ENCODE peak calls at places on chromosomes 2 and 18, in four cellular contexts. U is HepG2, G is GM12878, S is WTC11. Q is an unnamed sample.
A peak's percentile ranks its signal among the peaks of the same experiment; 100 is the strongest.

GRCh38 chr2:15965564-15966019 is 25.2 kb downstream of the MYCN start:
- DNase-seq in U (no peak), G (no peak), S (no peak), Q (no peak)

GRCh38 chr2:234679766-234680687 is 183.1 kb upstream of the ARL4C start:
- DNase-seq in U (peak; percentile 98), G (no peak), S (no peak), Q (no peak)

GRCh38 chr18:69400253-69400975 is at the start of gene DOK6:
- DNase-seq in U (peak; percentile 84), G (no peak), S (peak; percentile 67), Q (no peak)

GRCh38 chr2:97869722-97870346 is 125.9 kb downstream of the TMEM131 start:
- DNase-seq in U (no peak), G (no peak), S (no peak), Q (no peak)

GRCh38 chr2:183995632-183996031 is 602.7 kb upstream of the ZNF804A start:
- DNase-seq in U (no peak), G (no peak), S (no peak), Q (no peak)

GRCh38 chr18:3062798-3063563 is 50.0 kb upstream of the LPIN2 start:
- DNase-seq in U (peak; percentile 72), G (no peak), S (peak; percentile 80), Q (peak; percentile 45)

GRCh38 chr2:121285077-121285449 is at the start of gene TFCP2L1:
- DNase-seq in U (no peak), G (no peak), S (peak; percentile 68), Q (peak; percentile 86)

GRCh38 chr2:235031686-235032373 is 80.0 kb downstream of the SH3BP4 start:
- DNase-seq in U (no peak), G (no peak), S (no peak), Q (no peak)

GRCh38 chr18:44701227-44701626 is 20.5 kb downstream of the SETBP1 start:
- DNase-seq in U (no peak), G (no peak), S (no peak), Q (no peak)

GRCh38 chr2:74297391-74297790 is 45.8 kb downstream of the SLC4A5 start:
- DNase-seq in U (no peak), G (peak; percentile 50), S (no peak), Q (no peak)

GRCh38 chr2:207226243-207226642 is 60.5 kb upstream of the KLF7 start:
- DNase-seq in U (no peak), G (no peak), S (no peak), Q (no peak)

GRCh38 chr2:170255971-170256370 is 78.0 kb downstream of the MYO3B start:
- DNase-seq in U (no peak), G (no peak), S (no peak), Q (no peak)

GRCh38 chr2:128686498-128686861 is 367.8 kb upstream of the HS6ST1 start:
- DNase-seq in U (no peak), G (no peak), S (no peak), Q (no peak)

GRCh38 chr18:76983184-76983583 is 149.4 kb downstream of the MBP start:
- DNase-seq in U (peak; percentile 74), G (peak; percentile 48), S (peak; percentile 97), Q (peak; percentile 84)

GRCh38 chr2:156958374-156958773 is 299.1 kb upstream of the GALNT5 start:
- DNase-seq in U (no peak), G (no peak), S (no peak), Q (no peak)

GRCh38 chr2:227447606-227448005 is 24.4 kb upstream of the AGFG1 start:
- DNase-seq in U (peak; percentile 52), G (no peak), S (no peak), Q (no peak)

GRCh38 chr18:30527917-30528316 is 514.6 kb downstream of the DSC3 start:
- DNase-seq in U (no peak), G (no peak), S (no peak), Q (no peak)

GRCh38 chr2:223554923-223555322 is 47.2 kb downstream of the SCG2 start:
- DNase-seq in U (no peak), G (no peak), S (no peak), Q (no peak)

GRCh38 chr2:8285081-8285480 is 396.8 kb upstream of the ID2 start:
- DNase-seq in U (peak; percentile 20), G (no peak), S (no peak), Q (no peak)

GRCh38 chr2:224837558-224837957 is 121.4 kb upstream of the CCDC195 start:
- DNase-seq in U (no peak), G (no peak), S (no peak), Q (no peak)

GRCh38 chr2:141630531-141630930 is 500.3 kb downstream of the LRP1B start:
- DNase-seq in U (no peak), G (no peak), S (no peak), Q (no peak)

GRCh38 chr2:68915345-68915841 is 37.3 kb downstream of the GKN2 start:
- DNase-seq in U (no peak), G (no peak), S (no peak), Q (no peak)

GRCh38 chr2:54947596-54948519 is 102.4 kb downstream of the RTN4 start:
- DNase-seq in U (no peak), G (no peak), S (no peak), Q (no peak)

GRCh38 chr2:207746131-207746530 is 23.6 kb downstream of the FZD5 start:
- DNase-seq in U (peak; percentile 85), G (no peak), S (peak; percentile 55), Q (peak; percentile 45)

GRCh38 chr2:69253033-69253535 is 133.9 kb downstream of the GFPT1 start:
- DNase-seq in U (no peak), G (no peak), S (no peak), Q (no peak)

GRCh38 chr2:38765149-38765548 is 12.9 kb upstream of the GEMIN6 start:
- DNase-seq in U (no peak), G (no peak), S (no peak), Q (no peak)

GRCh38 chr2:174334781-174335604 is at the start of gene SP9:
- DNase-seq in U (peak; percentile 44), G (no peak), S (peak; percentile 90), Q (peak; percentile 95)

GRCh38 chr2:127857494-127857818 is 499 bp downstream of the POLR2D start:
- DNase-seq in U (no peak), G (no peak), S (peak; percentile 23), Q (peak; percentile 34)

GRCh38 chr2:23594079-23594494 is 209.1 kb downstream of the KLHL29 start:
- DNase-seq in U (no peak), G (no peak), S (no peak), Q (no peak)

GRCh38 chr2:4670331-4670730 is 967.0 kb downstream of the DCDC2C start:
- DNase-seq in U (no peak), G (no peak), S (no peak), Q (no peak)
- TF ChIP-seq ETV6 in U (no peak), G (no peak), S (no peak), Q (no peak)

GRCh38 chr2:85413592-85414421 is 3.6 kb upstream of the CAPG start:
- DNase-seq in U (no peak), G (no peak), S (peak; percentile 58), Q (peak; percentile 90)

GRCh38 chr2:85411405-85411748 is 1.2 kb upstream of the CAPG start:
- DNase-seq in U (no peak), G (no peak), S (no peak), Q (no peak)

GRCh38 chr2:85410584-85411404 is 628 bp upstream of the CAPG start:
- DNase-seq in U (peak; percentile 28), G (no peak), S (no peak), Q (no peak)

GRCh38 chr2:85418132-85419008 is at the start of gene SH2D6:
- DNase-seq in U (peak; percentile 86), G (no peak), S (peak; percentile 87), Q (peak; percentile 93)

DNA sequence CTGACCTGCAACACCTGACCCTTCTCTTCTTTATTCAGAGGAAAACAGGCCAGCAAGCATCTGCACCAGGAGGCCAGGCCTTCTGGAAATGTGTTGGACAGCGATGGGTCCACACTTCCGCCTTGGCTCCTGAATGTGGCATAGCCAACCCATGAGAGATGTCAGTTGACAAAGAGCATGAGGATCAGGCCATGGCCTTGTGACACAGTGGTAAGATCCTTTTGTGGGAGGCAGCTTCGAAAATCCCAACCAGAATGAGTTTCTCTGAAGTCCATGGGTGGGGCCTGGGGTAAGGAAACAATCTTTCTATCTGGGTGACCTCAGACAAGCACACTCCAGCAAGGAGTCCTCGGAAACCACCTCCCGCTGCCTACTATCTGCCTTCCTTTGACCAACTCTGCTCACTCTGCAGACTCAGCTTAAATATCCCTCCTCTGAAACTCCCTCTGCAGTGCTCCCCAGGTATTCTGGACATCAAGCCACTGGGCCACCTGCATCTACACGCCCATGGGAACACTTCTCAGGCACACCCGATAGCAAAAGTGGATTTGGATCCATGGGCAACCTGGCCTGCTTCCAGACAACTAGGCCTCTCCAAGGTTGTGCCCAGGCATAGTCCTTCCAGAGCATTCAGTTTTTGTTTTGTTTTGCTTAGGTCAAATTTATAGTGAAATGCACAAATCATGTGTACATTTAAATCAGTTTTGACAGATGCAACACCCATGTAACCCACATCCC is 3.6 kb upstream of the SH2D6 start:
- DNase-seq in U (no peak), G (no peak), S (no peak), Q (peak; percentile 86)
- TF ChIP-seq ETV6 in U (no peak), G (no peak), S (no peak), Q (no peak)

DNA sequence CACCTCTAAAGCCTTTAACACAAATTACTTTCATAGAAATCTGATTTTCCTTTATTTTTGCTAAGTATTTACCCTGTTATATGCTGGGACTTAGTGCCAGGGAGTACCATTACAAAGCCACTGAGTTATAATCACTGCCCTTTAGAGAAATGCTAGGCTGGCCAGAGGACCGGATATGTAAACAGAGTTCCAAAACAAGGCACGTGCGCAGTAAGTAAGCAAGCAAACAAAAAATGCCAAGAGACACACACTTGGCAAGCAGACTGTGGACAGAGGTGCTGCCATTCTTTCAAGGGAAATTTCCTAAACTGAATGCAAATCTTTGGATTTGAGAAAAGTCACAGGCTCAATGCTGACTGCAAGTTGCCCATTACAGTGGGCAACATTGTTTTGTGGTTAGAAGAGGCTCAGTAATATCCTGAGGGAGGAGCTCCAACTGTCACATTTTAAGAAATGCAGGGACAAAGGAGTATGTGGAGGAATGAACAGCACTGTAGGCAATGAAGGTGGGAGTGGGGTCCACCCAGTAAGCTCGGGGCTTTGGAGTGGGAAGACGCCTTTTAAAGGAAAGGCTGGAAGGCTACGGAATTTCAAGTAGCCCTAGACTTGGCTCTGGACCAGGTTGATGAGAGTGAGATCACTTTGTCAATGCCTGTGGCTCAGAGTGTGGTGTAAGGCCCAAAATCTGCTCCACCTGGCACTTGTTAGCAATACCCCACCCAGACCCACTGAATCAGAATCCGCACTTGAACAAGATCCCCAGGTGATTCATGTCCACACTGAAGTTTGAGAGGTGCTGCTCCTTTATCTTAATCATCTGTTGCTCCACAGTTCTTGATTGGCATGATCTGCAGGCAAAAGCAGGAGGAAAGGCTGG is 2.1 kb upstream of the PARD6G start:
- DNase-seq in U (no peak), G (no peak), S (no peak), Q (no peak)
- TF ChIP-seq ETV6 in U (no peak), G (no peak), S (no peak), Q (no peak)

DNA sequence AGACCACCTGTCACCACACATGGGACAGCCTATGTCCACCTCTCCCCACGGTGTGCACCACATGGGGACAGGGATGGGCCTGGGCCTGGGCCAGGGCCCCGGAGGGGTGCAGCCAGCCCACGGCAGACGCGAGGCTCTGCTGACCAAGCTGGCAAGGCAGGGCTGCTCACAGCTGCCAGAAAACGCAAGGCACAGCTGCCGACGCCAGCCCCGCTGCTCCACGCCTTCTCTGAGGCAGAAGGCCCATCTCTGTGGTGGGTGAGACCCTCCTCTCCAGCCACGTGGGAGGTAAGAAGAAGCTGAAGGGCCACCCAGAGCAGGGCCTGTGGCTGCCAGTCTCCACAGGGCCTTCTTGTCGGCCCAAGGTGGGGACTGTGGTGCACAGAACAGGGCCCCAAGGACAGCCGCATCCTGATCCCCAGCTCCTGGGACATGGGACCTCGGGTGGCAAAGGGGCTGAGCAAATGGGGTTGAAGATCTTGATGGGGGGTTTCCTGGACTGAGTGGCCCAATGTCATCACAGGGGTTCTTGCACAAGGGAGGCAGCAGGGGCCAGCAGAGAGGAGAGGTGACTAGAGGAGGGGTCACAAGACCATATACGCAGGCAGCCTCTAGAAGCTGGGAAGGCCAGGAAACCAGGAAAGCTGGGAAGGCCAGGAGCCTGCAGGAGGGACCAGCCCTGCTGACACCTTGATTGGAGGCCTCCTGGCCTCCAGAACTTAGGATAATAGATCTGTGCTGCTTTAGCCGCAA is 72.3 kb downstream of the NDUFA10 start:
- DNase-seq in U (no peak), G (no peak), S (no peak), Q (no peak)
- TF ChIP-seq ETV6 in U (no peak), G (no peak), S (no peak), Q (no peak)